ENCODE peak calls at places on chromosomes 2 and 18, in seven cellular contexts. M is fibroblast of mammary gland, W is hypothalamus, F is LoVo, L is endothelial cell, Q is ELR, K is psoas muscle. H is an unnamed sample.

GRCh38 chr2:190318931-190319556 is 582 bp downstream of the HIBCH start:
- DNase-seq in M (no peak), W (peak), F (no peak), L (no peak), Q (peak), K (no peak), H (no peak)

GRCh38 chr2:24912523-24912922 is 7.5 kb downstream of the ADCY3 start:
- DNase-seq in M (no peak), W (no peak), F (no peak), L (no peak), Q (no peak), K (no peak), H (no peak)

GRCh38 chr2:241849616-241850543 is 8.8 kb downstream of the PDCD1 start:
- DNase-seq in M (no peak), W (no peak), F (no peak), L (no peak), Q (no peak), K (no peak), H (no peak)

GRCh38 chr18:12890500-12890899 is 6.5 kb upstream of the PTPN2 start:
- DNase-seq in M (no peak), W (no peak), F (peak), L (no peak), Q (peak), K (no peak), H (peak)

GRCh38 chr2:39243469-39244123 is at the start of gene CDKL4:
- DNase-seq in M (no peak), W (no peak), F (no peak), L (no peak), Q (no peak), K (peak), H (peak)

GRCh38 chr2:96325038-96325883 is at the start of gene ITPRIPL1:
- DNase-seq in M (peak), W (no peak), F (no peak), L (no peak), Q (peak), K (peak), H (peak)

GRCh38 chr2:17506736-17507616 is 11.3 kb downstream of the RAD51AP2 start:
- DNase-seq in M (peak), W (no peak), F (peak), L (no peak), Q (peak), K (no peak), H (no peak)

GRCh38 chr2:80030135-80030534 is 274.4 kb downstream of the LRRTM1 start:
- DNase-seq in M (no peak), W (no peak), F (no peak), L (no peak), Q (no peak), K (no peak), H (no peak)

GRCh38 chr2:143083636-143084035 is 45.6 kb upstream of the ARHGAP15 start:
- DNase-seq in M (peak), W (no peak), F (no peak), L (no peak), Q (peak), K (no peak), H (peak)

GRCh38 chr2:201420442-201421113 is 30.7 kb downstream of the TRAK2 start:
- DNase-seq in M (peak), W (no peak), F (no peak), L (no peak), Q (peak), K (no peak), H (no peak)

GRCh38 chr18:63969965-63970802 is at the start of gene SERPINB8:
- DNase-seq in M (peak), W (peak), F (peak), L (peak), Q (peak), K (peak), H (peak)

GRCh38 chr2:9497017-9497416 is 22.7 kb downstream of the IAH1 start:
- DNase-seq in M (no peak), W (no peak), F (no peak), L (no peak), Q (no peak), K (no peak), H (no peak)

GRCh38 chr2:46351388-46352141 is 54.4 kb downstream of the EPAS1 start:
- DNase-seq in M (no peak), W (no peak), F (no peak), L (no peak), Q (no peak), K (peak), H (no peak)

GRCh38 chr2:74099835-74100234 is 47.9 kb downstream of the BOLA3 start:
- DNase-seq in M (no peak), W (no peak), F (no peak), L (no peak), Q (no peak), K (no peak), H (no peak)

GRCh38 chr2:104658840-104659591 is 194.9 kb upstream of the POU3F3 start:
- DNase-seq in M (no peak), W (peak), F (no peak), L (peak), Q (no peak), K (no peak), H (peak)

GRCh38 chr18:44937985-44938384 is 257.3 kb downstream of the SETBP1 start:
- DNase-seq in M (no peak), W (no peak), F (no peak), L (peak), Q (no peak), K (no peak), H (no peak)

GRCh38 chr2:33141476-33141875 is 194.7 kb downstream of the LTBP1 start:
- DNase-seq in M (no peak), W (no peak), F (no peak), L (no peak), Q (no peak), K (no peak), H (no peak)

GRCh38 chr2:237262838-237263771 is 150.9 kb downstream of the COL6A3 start:
- DNase-seq in M (peak), W (no peak), F (no peak), L (no peak), Q (peak), K (no peak), H (no peak)

GRCh38 chr2:85181844-85182456 is 48.8 kb downstream of the TCF7L1 start:
- DNase-seq in M (no peak), W (no peak), F (no peak), L (no peak), Q (no peak), K (no peak), H (no peak)

GRCh38 chr2:240223631-240224030 is 83.2 kb upstream of the OTOS start:
- DNase-seq in M (no peak), W (no peak), F (no peak), L (no peak), Q (no peak), K (no peak), H (no peak)

GRCh38 chr2:215410932-215411285 is 25.0 kb downstream of the FN1 start:
- DNase-seq in M (peak), W (no peak), F (peak), L (no peak), Q (peak), K (no peak), H (no peak)

GRCh38 chr2:107932986-107933385 is 53.3 kb upstream of the SLC5A7 start:
- DNase-seq in M (peak), W (no peak), F (no peak), L (no peak), Q (peak), K (no peak), H (no peak)

GRCh38 chr2:161085041-161085598 is 75.1 kb upstream of the TANK start:
- DNase-seq in M (no peak), W (no peak), F (no peak), L (no peak), Q (peak), K (no peak), H (peak)

GRCh38 chr2:71545572-71546274 is 92.4 kb downstream of the DYSF start:
- DNase-seq in M (peak), W (peak), F (peak), L (peak), Q (peak), K (no peak), H (peak)

GRCh38 chr2:224405841-224406370 is 4.0 kb upstream of the FAM124B start:
- DNase-seq in M (peak), W (no peak), F (no peak), L (no peak), Q (no peak), K (no peak), H (peak)

GRCh38 chr18:79610461-79611039 is 69.1 kb upstream of the CTDP1 start:
- DNase-seq in M (no peak), W (no peak), F (no peak), L (no peak), Q (no peak), K (no peak), H (no peak)

GRCh38 chr2:46518848-46519247 is 39.5 kb downstream of the TMEM247 start:
- DNase-seq in M (no peak), W (no peak), F (no peak), L (no peak), Q (no peak), K (peak), H (no peak)

GRCh38 chr2:176136375-176137248 is 7.1 kb downstream of the HOXD8 start:
- DNase-seq in M (peak), W (no peak), F (peak), L (no peak), Q (peak), K (peak), H (no peak)

GRCh38 chr18:76955529-76956170 is 133.3 kb downstream of the ZNF236 start:
- DNase-seq in M (no peak), W (no peak), F (no peak), L (no peak), Q (no peak), K (no peak), H (no peak)

GRCh38 chr2:85158559-85159273 is 25.5 kb downstream of the TCF7L1 start:
- DNase-seq in M (no peak), W (no peak), F (no peak), L (no peak), Q (no peak), K (no peak), H (no peak)

GRCh38 chr18:60549338-60549960 is 176.9 kb upstream of the MC4R start:
- DNase-seq in M (peak), W (no peak), F (peak), L (peak), Q (peak), K (no peak), H (peak)

GRCh38 chr18:45690975-45691815 is 32.8 kb upstream of the SLC14A1 start:
- DNase-seq in M (peak), W (peak), F (peak), L (peak), Q (peak), K (peak), H (peak)

GRCh38 chr2:8515390-8515761 is 166.5 kb upstream of the ID2 start:
- DNase-seq in M (no peak), W (no peak), F (no peak), L (no peak), Q (no peak), K (no peak), H (peak)

GRCh38 chr2:161204846-161205245 is 44.6 kb downstream of the TANK start:
- DNase-seq in M (no peak), W (no peak), F (no peak), L (no peak), Q (no peak), K (no peak), H (no peak)